ENCODE peak calls at places on chromosomes 3 and 15, in six cellular contexts. One of them, this sample, is unnamed.

GRCh38 chr15:62063851-62064635 is 2.7 kb upstream of the C2CD4A start:
- DNase-seq in HL-60: no peak
- DNase-seq in endothelial cell: no peak
- DNase-seq in effector memory CD8-positive, alpha-beta T cell: no peak
- DNase-seq in CD8-positive, alpha-beta memory T cell: no peak
- DNase-seq in activated T-helper 1 cell treated with Interleukin-2 at 50 U/mL for 16 hours: no peak
- DNase-seq in this sample: no peak

GRCh38 chr15:78937132-78937739 is 7.6 kb downstream of the CTSH start:
- DNase-seq in CD8-positive, alpha-beta memory T cell: no peak
- DNase-seq in endothelial cell: peak; percentile 31
- DNase-seq in activated T-helper 1 cell treated with Interleukin-2 at 50 U/mL for 16 hours: no peak
- DNase-seq in effector memory CD8-positive, alpha-beta T cell: no peak
- DNase-seq in HL-60: peak; percentile 50
- DNase-seq in this sample: no peak

GRCh38 chr3:27467545-27467944 is 16.6 kb downstream of the SLC4A7 start:
- DNase-seq in CD8-positive, alpha-beta memory T cell: no peak
- DNase-seq in endothelial cell: no peak
- DNase-seq in effector memory CD8-positive, alpha-beta T cell: no peak
- DNase-seq in activated T-helper 1 cell treated with Interleukin-2 at 50 U/mL for 16 hours: no peak
- DNase-seq in HL-60: no peak
- DNase-seq in this sample: no peak

GRCh38 chr15:38714309-38715072 is 149.9 kb upstream of the RASGRP1 start:
- DNase-seq in HL-60: no peak
- DNase-seq in effector memory CD8-positive, alpha-beta T cell: no peak
- DNase-seq in CD8-positive, alpha-beta memory T cell: no peak
- DNase-seq in activated T-helper 1 cell treated with Interleukin-2 at 50 U/mL for 16 hours: no peak
- DNase-seq in endothelial cell: no peak
- DNase-seq in this sample: no peak

GRCh38 chr3:23312866-23313265 is 109.7 kb downstream of the UBE2E2 start:
- DNase-seq in activated T-helper 1 cell treated with Interleukin-2 at 50 U/mL for 16 hours: no peak
- DNase-seq in CD8-positive, alpha-beta memory T cell: no peak
- DNase-seq in endothelial cell: no peak
- DNase-seq in HL-60: no peak
- DNase-seq in effector memory CD8-positive, alpha-beta T cell: no peak
- DNase-seq in this sample: no peak

GRCh38 chr15:91128028-91128427 is 28.0 kb downstream of the SV2B start:
- DNase-seq in effector memory CD8-positive, alpha-beta T cell: no peak
- DNase-seq in endothelial cell: no peak
- DNase-seq in CD8-positive, alpha-beta memory T cell: no peak
- DNase-seq in activated T-helper 1 cell treated with Interleukin-2 at 50 U/mL for 16 hours: no peak
- DNase-seq in HL-60: no peak
- DNase-seq in this sample: peak; percentile 58

GRCh38 chr3:50237133-50237651 is 1.2 kb downstream of the GNAI2 start:
- DNase-seq in effector memory CD8-positive, alpha-beta T cell: no peak
- DNase-seq in endothelial cell: no peak
- DNase-seq in activated T-helper 1 cell treated with Interleukin-2 at 50 U/mL for 16 hours: no peak
- DNase-seq in HL-60: peak; percentile 59
- DNase-seq in CD8-positive, alpha-beta memory T cell: no peak
- DNase-seq in this sample: no peak

GRCh38 chr3:77259701-77260100 is 219.8 kb downstream of the ROBO2 start:
- DNase-seq in endothelial cell: no peak
- DNase-seq in CD8-positive, alpha-beta memory T cell: no peak
- DNase-seq in HL-60: no peak
- DNase-seq in activated T-helper 1 cell treated with Interleukin-2 at 50 U/mL for 16 hours: no peak
- DNase-seq in effector memory CD8-positive, alpha-beta T cell: no peak
- DNase-seq in this sample: no peak

GRCh38 chr3:13229291-13229949 is 156.2 kb upstream of the IQSEC1 start:
- DNase-seq in CD8-positive, alpha-beta memory T cell: no peak
- DNase-seq in endothelial cell: no peak
- DNase-seq in HL-60: peak; percentile 25
- DNase-seq in activated T-helper 1 cell treated with Interleukin-2 at 50 U/mL for 16 hours: no peak
- DNase-seq in effector memory CD8-positive, alpha-beta T cell: no peak
- DNase-seq in this sample: no peak

GRCh38 chr3:99545941-99546580 is 92.3 kb upstream of the COL8A1 start:
- DNase-seq in activated T-helper 1 cell treated with Interleukin-2 at 50 U/mL for 16 hours: no peak
- DNase-seq in endothelial cell: no peak
- DNase-seq in CD8-positive, alpha-beta memory T cell: no peak
- DNase-seq in effector memory CD8-positive, alpha-beta T cell: no peak
- DNase-seq in HL-60: no peak
- DNase-seq in this sample: no peak

GRCh38 chr3:23435318-23435717 is 232.2 kb downstream of the UBE2E2 start:
- DNase-seq in CD8-positive, alpha-beta memory T cell: no peak
- DNase-seq in activated T-helper 1 cell treated with Interleukin-2 at 50 U/mL for 16 hours: no peak
- DNase-seq in endothelial cell: no peak
- DNase-seq in HL-60: peak; percentile 9
- DNase-seq in effector memory CD8-positive, alpha-beta T cell: no peak
- DNase-seq in this sample: no peak

GRCh38 chr3:72625616-72626337 is 222.5 kb downstream of the SHQ1 start:
- DNase-seq in CD8-positive, alpha-beta memory T cell: no peak
- DNase-seq in effector memory CD8-positive, alpha-beta T cell: no peak
- DNase-seq in endothelial cell: no peak
- DNase-seq in activated T-helper 1 cell treated with Interleukin-2 at 50 U/mL for 16 hours: no peak
- DNase-seq in HL-60: peak; percentile 44
- DNase-seq in this sample: no peak

GRCh38 chr3:43161684-43162512 is 56.0 kb upstream of the POMGNT2 start:
- DNase-seq in effector memory CD8-positive, alpha-beta T cell: no peak
- DNase-seq in CD8-positive, alpha-beta memory T cell: no peak
- DNase-seq in activated T-helper 1 cell treated with Interleukin-2 at 50 U/mL for 16 hours: no peak
- DNase-seq in endothelial cell: no peak
- DNase-seq in HL-60: no peak
- DNase-seq in this sample: no peak

GRCh38 chr3:140276698-140277097 is 341.7 kb downstream of the CLSTN2 start:
- DNase-seq in CD8-positive, alpha-beta memory T cell: no peak
- DNase-seq in endothelial cell: peak; percentile 26
- DNase-seq in effector memory CD8-positive, alpha-beta T cell: no peak
- DNase-seq in activated T-helper 1 cell treated with Interleukin-2 at 50 U/mL for 16 hours: no peak
- DNase-seq in HL-60: peak; percentile 2
- DNase-seq in this sample: no peak

GRCh38 chr3:13472286-13472685 is 7.8 kb upstream of the HDAC11 start:
- DNase-seq in effector memory CD8-positive, alpha-beta T cell: no peak
- DNase-seq in endothelial cell: no peak
- DNase-seq in activated T-helper 1 cell treated with Interleukin-2 at 50 U/mL for 16 hours: no peak
- DNase-seq in CD8-positive, alpha-beta memory T cell: no peak
- DNase-seq in HL-60: no peak
- DNase-seq in this sample: no peak

GRCh38 chr15:89090791-89091666 is 2.8 kb downstream of the ABHD2 start:
- DNase-seq in HL-60: peak; percentile 83
- DNase-seq in CD8-positive, alpha-beta memory T cell: no peak
- DNase-seq in activated T-helper 1 cell treated with Interleukin-2 at 50 U/mL for 16 hours: peak; percentile 29
- DNase-seq in effector memory CD8-positive, alpha-beta T cell: no peak
- DNase-seq in endothelial cell: no peak
- DNase-seq in this sample: peak; percentile 61

GRCh38 chr15:73800662-73801345 is 47.7 kb upstream of the INSYN1 start:
- DNase-seq in CD8-positive, alpha-beta memory T cell: no peak
- DNase-seq in endothelial cell: no peak
- DNase-seq in effector memory CD8-positive, alpha-beta T cell: no peak
- DNase-seq in HL-60: no peak
- DNase-seq in activated T-helper 1 cell treated with Interleukin-2 at 50 U/mL for 16 hours: no peak
- DNase-seq in this sample: peak; percentile 83

GRCh38 chr3:57855281-57855680 is 99.2 kb downstream of the SLMAP start:
- DNase-seq in endothelial cell: no peak
- DNase-seq in CD8-positive, alpha-beta memory T cell: no peak
- DNase-seq in HL-60: no peak
- DNase-seq in effector memory CD8-positive, alpha-beta T cell: no peak
- DNase-seq in activated T-helper 1 cell treated with Interleukin-2 at 50 U/mL for 16 hours: no peak
- DNase-seq in this sample: no peak

GRCh38 chr3:142645236-142645793 is 49.1 kb downstream of the PLS1 start:
- DNase-seq in effector memory CD8-positive, alpha-beta T cell: no peak
- DNase-seq in CD8-positive, alpha-beta memory T cell: no peak
- DNase-seq in endothelial cell: no peak
- DNase-seq in HL-60: no peak
- DNase-seq in activated T-helper 1 cell treated with Interleukin-2 at 50 U/mL for 16 hours: no peak
- DNase-seq in this sample: no peak

GRCh38 chr3:31815006-31815405 is 166.1 kb downstream of the OSBPL10 start:
- DNase-seq in endothelial cell: no peak
- DNase-seq in CD8-positive, alpha-beta memory T cell: no peak
- DNase-seq in activated T-helper 1 cell treated with Interleukin-2 at 50 U/mL for 16 hours: no peak
- DNase-seq in effector memory CD8-positive, alpha-beta T cell: no peak
- DNase-seq in HL-60: no peak
- DNase-seq in this sample: no peak

GRCh38 chr3:116059421-116060096 is 385.7 kb downstream of the LSAMP start:
- DNase-seq in activated T-helper 1 cell treated with Interleukin-2 at 50 U/mL for 16 hours: no peak
- DNase-seq in HL-60: no peak
- DNase-seq in effector memory CD8-positive, alpha-beta T cell: no peak
- DNase-seq in CD8-positive, alpha-beta memory T cell: no peak
- DNase-seq in endothelial cell: no peak
- DNase-seq in this sample: no peak

GRCh38 chr15:78322243-78322642 is 17.9 kb upstream of the CRABP1 start:
- DNase-seq in CD8-positive, alpha-beta memory T cell: no peak
- DNase-seq in activated T-helper 1 cell treated with Interleukin-2 at 50 U/mL for 16 hours: no peak
- DNase-seq in endothelial cell: peak; percentile 31
- DNase-seq in effector memory CD8-positive, alpha-beta T cell: no peak
- DNase-seq in HL-60: no peak
- DNase-seq in this sample: no peak

GRCh38 chr15:60128000-60128376 is 123.9 kb downstream of the FOXB1 start:
- DNase-seq in effector memory CD8-positive, alpha-beta T cell: no peak
- DNase-seq in endothelial cell: no peak
- DNase-seq in activated T-helper 1 cell treated with Interleukin-2 at 50 U/mL for 16 hours: no peak
- DNase-seq in HL-60: no peak
- DNase-seq in CD8-positive, alpha-beta memory T cell: no peak
- DNase-seq in this sample: no peak

GRCh38 chr3:60010778-60011177 is 961.0 kb upstream of the CFAP20DC start:
- DNase-seq in HL-60: peak; percentile 80
- DNase-seq in activated T-helper 1 cell treated with Interleukin-2 at 50 U/mL for 16 hours: peak; percentile 22
- DNase-seq in endothelial cell: no peak
- DNase-seq in effector memory CD8-positive, alpha-beta T cell: peak; percentile 45
- DNase-seq in CD8-positive, alpha-beta memory T cell: peak; percentile 30
- DNase-seq in this sample: no peak

GRCh38 chr3:159196316-159196715 is 394.5 kb downstream of the MFSD1 start:
- DNase-seq in HL-60: no peak
- DNase-seq in endothelial cell: no peak
- DNase-seq in effector memory CD8-positive, alpha-beta T cell: no peak
- DNase-seq in CD8-positive, alpha-beta memory T cell: no peak
- DNase-seq in activated T-helper 1 cell treated with Interleukin-2 at 50 U/mL for 16 hours: no peak
- DNase-seq in this sample: no peak

GRCh38 chr15:90654233-90655124 is 62.7 kb upstream of the BLM start:
- DNase-seq in effector memory CD8-positive, alpha-beta T cell: no peak
- DNase-seq in endothelial cell: no peak
- DNase-seq in CD8-positive, alpha-beta memory T cell: no peak
- DNase-seq in activated T-helper 1 cell treated with Interleukin-2 at 50 U/mL for 16 hours: no peak
- DNase-seq in HL-60: no peak
- DNase-seq in this sample: no peak

GRCh38 chr3:146702237-146702636 is 97.1 kb upstream of the PLSCR5 start:
- DNase-seq in CD8-positive, alpha-beta memory T cell: no peak
- DNase-seq in endothelial cell: no peak
- DNase-seq in activated T-helper 1 cell treated with Interleukin-2 at 50 U/mL for 16 hours: no peak
- DNase-seq in HL-60: no peak
- DNase-seq in effector memory CD8-positive, alpha-beta T cell: no peak
- DNase-seq in this sample: no peak

GRCh38 chr3:71547254-71548198 is 36.0 kb downstream of the FOXP1 start:
- DNase-seq in effector memory CD8-positive, alpha-beta T cell: no peak
- DNase-seq in activated T-helper 1 cell treated with Interleukin-2 at 50 U/mL for 16 hours: no peak
- DNase-seq in endothelial cell: no peak
- DNase-seq in CD8-positive, alpha-beta memory T cell: no peak
- DNase-seq in HL-60: peak; percentile 89
- DNase-seq in this sample: no peak

GRCh38 chr15:82566690-82567089 is 26.4 kb upstream of the RPS17 start:
- DNase-seq in HL-60: no peak
- DNase-seq in endothelial cell: no peak
- DNase-seq in effector memory CD8-positive, alpha-beta T cell: no peak
- DNase-seq in activated T-helper 1 cell treated with Interleukin-2 at 50 U/mL for 16 hours: no peak
- DNase-seq in CD8-positive, alpha-beta memory T cell: no peak
- DNase-seq in this sample: no peak

GRCh38 chr15:67070150-67070549 is 4.7 kb downstream of the SMAD3 start:
- DNase-seq in effector memory CD8-positive, alpha-beta T cell: no peak
- DNase-seq in endothelial cell: no peak
- DNase-seq in HL-60: no peak
- DNase-seq in activated T-helper 1 cell treated with Interleukin-2 at 50 U/mL for 16 hours: no peak
- DNase-seq in CD8-positive, alpha-beta memory T cell: no peak
- DNase-seq in this sample: no peak

GRCh38 chr15:75049392-75049791 is 26.0 kb downstream of the PPCDC start:
- DNase-seq in HL-60: no peak
- DNase-seq in activated T-helper 1 cell treated with Interleukin-2 at 50 U/mL for 16 hours: no peak
- DNase-seq in endothelial cell: no peak
- DNase-seq in CD8-positive, alpha-beta memory T cell: no peak
- DNase-seq in effector memory CD8-positive, alpha-beta T cell: no peak
- DNase-seq in this sample: peak; percentile 86

GRCh38 chr3:184284696-184285095 is 8.9 kb downstream of the ECE2 start:
- DNase-seq in effector memory CD8-positive, alpha-beta T cell: no peak
- DNase-seq in activated T-helper 1 cell treated with Interleukin-2 at 50 U/mL for 16 hours: no peak
- DNase-seq in CD8-positive, alpha-beta memory T cell: no peak
- DNase-seq in endothelial cell: peak; percentile 70
- DNase-seq in HL-60: peak; percentile 62
- DNase-seq in this sample: no peak

GRCh38 chr3:77475545-77475944 is 435.6 kb downstream of the ROBO2 start:
- DNase-seq in activated T-helper 1 cell treated with Interleukin-2 at 50 U/mL for 16 hours: no peak
- DNase-seq in HL-60: no peak
- DNase-seq in effector memory CD8-positive, alpha-beta T cell: no peak
- DNase-seq in CD8-positive, alpha-beta memory T cell: no peak
- DNase-seq in endothelial cell: no peak
- DNase-seq in this sample: no peak

GRCh38 chr15:62128916-62129315 is 36.2 kb downstream of the C2CD4B start:
- DNase-seq in CD8-positive, alpha-beta memory T cell: peak; percentile 8
- DNase-seq in endothelial cell: no peak
- DNase-seq in HL-60: no peak
- DNase-seq in effector memory CD8-positive, alpha-beta T cell: peak; percentile 20
- DNase-seq in activated T-helper 1 cell treated with Interleukin-2 at 50 U/mL for 16 hours: no peak
- DNase-seq in this sample: no peak

GRCh38 chr15:94400521-94401290 is 169.3 kb downstream of the MCTP2 start:
- DNase-seq in activated T-helper 1 cell treated with Interleukin-2 at 50 U/mL for 16 hours: no peak
- DNase-seq in effector memory CD8-positive, alpha-beta T cell: no peak
- DNase-seq in endothelial cell: no peak
- DNase-seq in CD8-positive, alpha-beta memory T cell: no peak
- DNase-seq in HL-60: no peak
- DNase-seq in this sample: no peak

GRCh38 chr15:86555114-86555513 is 475.4 kb downstream of the AGBL1 start:
- DNase-seq in activated T-helper 1 cell treated with Interleukin-2 at 50 U/mL for 16 hours: no peak
- DNase-seq in endothelial cell: no peak
- DNase-seq in effector memory CD8-positive, alpha-beta T cell: no peak
- DNase-seq in CD8-positive, alpha-beta memory T cell: no peak
- DNase-seq in HL-60: no peak
- DNase-seq in this sample: peak; percentile 5

This sample was measured in dorsolateral prefrontal cortex.